ENCODE peak calls at places on chromosomes 16 and 17, in six cellular contexts. One of them, this sample, is unnamed.

GRCh38 chr16:30888856-30889499 is 4.9 kb downstream of the BCL7C start:
- DNase-seq in fibroblast of lung: no peak
- DNase-seq in GM23248: no peak
- DNase-seq in mammary epithelial cell: no peak
- DNase-seq in HepG2: no peak
- DNase-seq in PC-3: no peak
- DNase-seq in this sample: no peak

GRCh38 chr16:1296688-1297412 is 12.6 kb upstream of the UBE2I start:
- DNase-seq in fibroblast of lung: peak
- DNase-seq in GM23248: peak
- DNase-seq in mammary epithelial cell: peak
- DNase-seq in HepG2: peak
- DNase-seq in PC-3: peak
- DNase-seq in this sample: peak

GRCh38 chr17:58224315-58224714 is 5.3 kb upstream of the MKS1 start:
- DNase-seq in fibroblast of lung: peak
- DNase-seq in GM23248: peak
- DNase-seq in mammary epithelial cell: peak
- DNase-seq in HepG2: no peak
- DNase-seq in PC-3: peak
- DNase-seq in this sample: no peak

GRCh38 chr17:18194804-18195203 is 11.2 kb downstream of the ALKBH5 start:
- DNase-seq in fibroblast of lung: no peak
- DNase-seq in GM23248: no peak
- DNase-seq in mammary epithelial cell: no peak
- DNase-seq in HepG2: no peak
- DNase-seq in PC-3: no peak
- DNase-seq in this sample: no peak

GRCh38 chr17:6184508-6184907 is 114.3 kb downstream of the WSCD1 start:
- DNase-seq in fibroblast of lung: no peak
- DNase-seq in GM23248: no peak
- DNase-seq in mammary epithelial cell: no peak
- DNase-seq in HepG2: no peak
- DNase-seq in PC-3: no peak
- DNase-seq in this sample: no peak

GRCh38 chr16:86165479-86165878 is 266.5 kb downstream of the IRF8 start:
- DNase-seq in fibroblast of lung: no peak
- DNase-seq in GM23248: no peak
- DNase-seq in mammary epithelial cell: no peak
- DNase-seq in HepG2: no peak
- DNase-seq in PC-3: no peak
- DNase-seq in this sample: no peak

GRCh38 chr17:15112881-15113617 is 152.1 kb downstream of the PMP22 start:
- DNase-seq in fibroblast of lung: no peak
- DNase-seq in GM23248: peak
- DNase-seq in mammary epithelial cell: no peak
- DNase-seq in HepG2: no peak
- DNase-seq in PC-3: no peak
- DNase-seq in this sample: no peak

GRCh38 chr16:70381604-70382342 is 35.1 kb downstream of the DDX19A start:
- DNase-seq in fibroblast of lung: no peak
- DNase-seq in GM23248: no peak
- DNase-seq in mammary epithelial cell: no peak
- DNase-seq in HepG2: no peak
- DNase-seq in PC-3: no peak
- DNase-seq in this sample: no peak

GRCh38 chr16:4263504-4264436 is 9.1 kb downstream of the TFAP4 start:
- DNase-seq in fibroblast of lung: peak
- DNase-seq in GM23248: peak
- DNase-seq in mammary epithelial cell: no peak
- DNase-seq in HepG2: peak
- DNase-seq in PC-3: no peak
- DNase-seq in this sample: peak

GRCh38 chr17:27609606-27610303 is 21.2 kb upstream of the LGALS9 start:
- DNase-seq in fibroblast of lung: no peak
- DNase-seq in GM23248: peak
- DNase-seq in mammary epithelial cell: peak
- DNase-seq in HepG2: peak
- DNase-seq in PC-3: peak
- DNase-seq in this sample: peak

GRCh38 chr16:58018803-58019202 is 6.8 kb upstream of the MMP15 start:
- DNase-seq in fibroblast of lung: no peak
- DNase-seq in GM23248: no peak
- DNase-seq in mammary epithelial cell: no peak
- DNase-seq in HepG2: no peak
- DNase-seq in PC-3: no peak
- DNase-seq in this sample: no peak

GRCh38 chr17:70422862-70423261 is 253.5 kb downstream of the KCNJ2 start:
- DNase-seq in fibroblast of lung: no peak
- DNase-seq in GM23248: no peak
- DNase-seq in mammary epithelial cell: no peak
- DNase-seq in HepG2: no peak
- DNase-seq in PC-3: no peak
- DNase-seq in this sample: no peak

GRCh38 chr17:35449371-35449931 is 885 bp upstream of the SLFN13 start:
- DNase-seq in fibroblast of lung: peak
- DNase-seq in GM23248: peak
- DNase-seq in mammary epithelial cell: no peak
- DNase-seq in HepG2: no peak
- DNase-seq in PC-3: no peak
- DNase-seq in this sample: no peak

GRCh38 chr16:11235703-11235991 is 20.4 kb downstream of the SOCS1 start:
- DNase-seq in fibroblast of lung: no peak
- DNase-seq in GM23248: no peak
- DNase-seq in mammary epithelial cell: no peak
- DNase-seq in HepG2: peak
- DNase-seq in PC-3: no peak
- DNase-seq in this sample: no peak

GRCh38 chr17:31487648-31488263 is 96.3 kb downstream of the RAB11FIP4 start:
- DNase-seq in fibroblast of lung: peak
- DNase-seq in GM23248: peak
- DNase-seq in mammary epithelial cell: peak
- DNase-seq in HepG2: peak
- DNase-seq in PC-3: peak
- DNase-seq in this sample: peak

GRCh38 chr16:66267287-66268137 is 99.0 kb upstream of the CDH5 start:
- DNase-seq in fibroblast of lung: no peak
- DNase-seq in GM23248: no peak
- DNase-seq in mammary epithelial cell: no peak
- DNase-seq in HepG2: no peak
- DNase-seq in PC-3: no peak
- DNase-seq in this sample: no peak

GRCh38 chr16:28012031-28012445 is 51.5 kb downstream of the GSG1L start:
- DNase-seq in fibroblast of lung: peak
- DNase-seq in GM23248: peak
- DNase-seq in mammary epithelial cell: no peak
- DNase-seq in HepG2: no peak
- DNase-seq in PC-3: no peak
- DNase-seq in this sample: no peak

GRCh38 chr17:47732399-47733046 is 513 bp upstream of the TBX21 start:
- DNase-seq in fibroblast of lung: no peak
- DNase-seq in GM23248: no peak
- DNase-seq in mammary epithelial cell: no peak
- DNase-seq in HepG2: no peak
- DNase-seq in PC-3: no peak
- DNase-seq in this sample: no peak
- H2AFZ ChIP-seq in fibroblast of lung: no peak
- H2AFZ ChIP-seq in GM23248: no peak
- H2AFZ ChIP-seq in mammary epithelial cell: no peak
- H2AFZ ChIP-seq in HepG2: no peak
- H2AFZ ChIP-seq in PC-3: no peak
- H2AFZ ChIP-seq in this sample: no peak

DNA sequence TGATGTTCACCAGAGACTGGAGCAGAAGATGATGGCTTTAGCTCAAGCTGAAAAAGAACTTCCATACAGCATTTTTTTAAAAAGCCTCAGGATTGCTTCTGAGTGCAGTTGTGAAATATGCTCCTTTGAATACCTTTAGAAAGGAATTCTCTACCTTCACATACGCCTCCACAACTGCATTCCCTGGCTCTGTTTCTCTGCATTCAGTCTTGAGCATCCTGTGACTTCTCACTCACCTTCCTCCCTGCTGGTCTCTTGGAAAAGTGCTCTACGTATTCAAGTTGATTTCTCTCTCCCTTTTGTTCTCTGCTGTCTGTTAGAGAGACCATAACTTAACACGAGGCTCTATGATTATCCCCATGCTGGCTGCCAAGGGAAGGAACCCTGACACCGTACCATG is 34.5 kb downstream of the HS3ST2 start:
- DNase-seq in fibroblast of lung: no peak
- DNase-seq in GM23248: no peak
- DNase-seq in mammary epithelial cell: peak
- DNase-seq in HepG2: no peak
- DNase-seq in PC-3: no peak
- DNase-seq in this sample: no peak
- H2AFZ ChIP-seq in fibroblast of lung: no peak
- H2AFZ ChIP-seq in GM23248: no peak
- H2AFZ ChIP-seq in mammary epithelial cell: no peak
- H2AFZ ChIP-seq in HepG2: no peak
- H2AFZ ChIP-seq in PC-3: no peak
- H2AFZ ChIP-seq in this sample: no peak

GRCh38 chr17:1032391-1032790 is 35.5 kb downstream of the TIMM22 start:
- DNase-seq in fibroblast of lung: no peak
- DNase-seq in GM23248: no peak
- DNase-seq in mammary epithelial cell: no peak
- DNase-seq in HepG2: no peak
- DNase-seq in PC-3: no peak
- DNase-seq in this sample: no peak

GRCh38 chr17:1029912-1030656 is 33.2 kb downstream of the TIMM22 start:
- DNase-seq in fibroblast of lung: no peak
- DNase-seq in GM23248: no peak
- DNase-seq in mammary epithelial cell: no peak
- DNase-seq in HepG2: no peak
- DNase-seq in PC-3: no peak
- DNase-seq in this sample: no peak

GRCh38 chr17:1029196-1029911 is 32.4 kb downstream of the TIMM22 start:
- DNase-seq in fibroblast of lung: peak
- DNase-seq in GM23248: peak
- DNase-seq in mammary epithelial cell: peak
- DNase-seq in HepG2: no peak
- DNase-seq in PC-3: no peak
- DNase-seq in this sample: no peak

GRCh38 chr17:1031711-1032110 is 34.8 kb downstream of the TIMM22 start:
- DNase-seq in fibroblast of lung: peak
- DNase-seq in GM23248: peak
- DNase-seq in mammary epithelial cell: no peak
- DNase-seq in HepG2: no peak
- DNase-seq in PC-3: no peak
- DNase-seq in this sample: no peak

DNA sequence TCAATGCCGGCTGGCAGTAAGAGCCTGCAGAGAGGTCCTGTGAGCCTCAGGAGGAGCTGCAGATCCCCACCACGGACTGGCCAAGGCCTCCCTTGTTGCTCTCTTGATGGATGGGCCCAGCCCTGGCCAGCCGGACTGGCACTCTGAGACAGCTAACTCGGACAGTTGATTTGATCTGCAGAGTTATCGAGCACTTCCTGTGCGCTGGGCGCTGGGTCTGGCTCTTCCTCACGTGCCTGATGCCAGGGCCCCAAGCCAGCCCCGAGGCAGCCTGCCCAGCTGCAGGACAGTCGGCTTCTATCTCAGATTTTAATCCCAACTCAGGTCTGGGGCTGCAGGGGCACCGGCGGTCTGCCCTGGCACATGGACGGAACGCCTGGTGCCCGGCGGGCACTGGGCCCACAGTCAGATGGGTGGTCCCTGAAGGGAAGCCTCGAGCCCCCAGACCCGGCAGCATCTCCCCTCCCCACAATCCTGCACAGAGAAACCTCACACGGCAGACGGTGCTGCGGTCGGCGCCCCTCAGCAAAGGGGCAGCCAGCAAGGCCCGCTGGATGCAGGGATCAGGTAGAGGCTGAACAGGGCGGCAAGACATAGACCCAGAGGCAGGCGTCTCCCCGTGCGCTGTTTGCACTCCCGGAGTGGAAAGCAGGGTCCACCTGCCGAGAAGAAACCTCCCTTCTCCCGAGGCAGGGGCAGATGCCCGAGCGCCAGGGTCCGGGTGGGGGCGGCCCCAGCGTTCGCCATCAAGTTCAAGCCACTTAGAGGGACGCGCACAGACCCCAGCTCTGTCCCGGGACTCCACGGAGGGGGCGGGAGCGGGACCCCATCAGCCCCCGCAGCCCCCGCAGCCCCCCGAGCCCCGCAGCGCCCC is 34.0 kb downstream of the TIMM22 start:
- DNase-seq in fibroblast of lung: no peak
- DNase-seq in GM23248: peak
- DNase-seq in mammary epithelial cell: no peak
- DNase-seq in HepG2: no peak
- DNase-seq in PC-3: no peak
- DNase-seq in this sample: no peak
- H2AFZ ChIP-seq in fibroblast of lung: no peak
- H2AFZ ChIP-seq in GM23248: no peak
- H2AFZ ChIP-seq in mammary epithelial cell: no peak
- H2AFZ ChIP-seq in HepG2: no peak
- H2AFZ ChIP-seq in PC-3: no peak
- H2AFZ ChIP-seq in this sample: no peak

GRCh38 chr17:82844796-82845162 is 5.0 kb upstream of the ZNF750 start:
- DNase-seq in fibroblast of lung: no peak
- DNase-seq in GM23248: no peak
- DNase-seq in mammary epithelial cell: no peak
- DNase-seq in HepG2: no peak
- DNase-seq in PC-3: no peak
- DNase-seq in this sample: no peak

GRCh38 chr17:82845163-82845807 is 5.5 kb upstream of the ZNF750 start:
- DNase-seq in fibroblast of lung: no peak
- DNase-seq in GM23248: no peak
- DNase-seq in mammary epithelial cell: no peak
- DNase-seq in HepG2: no peak
- DNase-seq in PC-3: no peak
- DNase-seq in this sample: no peak

GRCh38 chr17:82841921-82842596 is 2.2 kb upstream of the ZNF750 start:
- DNase-seq in fibroblast of lung: no peak
- DNase-seq in GM23248: no peak
- DNase-seq in mammary epithelial cell: no peak
- DNase-seq in HepG2: no peak
- DNase-seq in PC-3: no peak
- DNase-seq in this sample: no peak

GRCh38 chr17:82846061-82846691 is 6.4 kb upstream of the ZNF750 start:
- DNase-seq in fibroblast of lung: no peak
- DNase-seq in GM23248: no peak
- DNase-seq in mammary epithelial cell: no peak
- DNase-seq in HepG2: no peak
- DNase-seq in PC-3: no peak
- DNase-seq in this sample: no peak

DNA sequence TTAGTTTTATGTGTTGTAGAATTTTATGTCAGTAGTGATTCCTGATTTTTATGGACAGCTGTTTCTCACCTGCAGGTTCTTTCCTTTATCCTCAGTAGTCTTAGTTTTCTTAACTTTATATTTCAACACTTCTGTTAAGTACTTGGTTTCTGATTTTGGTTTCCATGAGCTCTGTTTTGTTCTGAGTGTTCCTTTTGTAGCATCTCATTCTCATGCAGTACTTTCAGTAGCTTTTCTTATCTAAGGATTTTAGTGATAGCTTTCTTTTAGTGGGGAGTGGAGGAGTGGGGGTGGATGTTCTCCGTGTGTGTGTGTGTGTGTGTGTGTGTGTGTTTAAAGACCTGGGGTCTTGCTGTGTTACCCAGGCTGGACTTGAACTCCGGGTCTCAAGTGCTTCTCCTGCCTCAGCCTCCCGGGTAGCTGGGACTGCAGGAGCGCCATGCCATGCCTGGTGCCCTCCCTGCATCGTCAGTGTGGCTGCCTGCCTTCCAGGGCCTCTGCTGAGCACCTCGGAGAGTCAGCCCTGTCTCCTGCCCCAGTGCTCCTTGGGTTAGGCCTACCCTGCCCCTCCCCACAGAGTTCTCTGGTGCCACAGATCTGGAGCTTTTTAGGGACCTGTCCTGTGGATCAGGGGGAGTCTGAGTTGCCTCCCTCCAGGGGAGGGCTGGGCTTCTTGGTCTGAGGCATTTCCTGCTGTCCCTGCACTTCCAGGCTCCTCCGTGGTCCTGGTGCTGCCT is 4.2 kb upstream of the ZNF750 start:
- DNase-seq in fibroblast of lung: no peak
- DNase-seq in GM23248: no peak
- DNase-seq in mammary epithelial cell: no peak
- DNase-seq in HepG2: no peak
- DNase-seq in PC-3: no peak
- DNase-seq in this sample: no peak
- H2AFZ ChIP-seq in fibroblast of lung: no peak
- H2AFZ ChIP-seq in GM23248: no peak
- H2AFZ ChIP-seq in mammary epithelial cell: no peak
- H2AFZ ChIP-seq in HepG2: no peak
- H2AFZ ChIP-seq in PC-3: no peak
- H2AFZ ChIP-seq in this sample: no peak